ENCODE peak calls at places on chromosomes 7 and 10, in six cellular contexts. P, T, S, H, A and M are unnamed samples.

GRCh38 chr7:4809091-4809591 is 33.7 kb downstream of the AP5Z1 start:
- DNase-seq in P (no peak), T (no peak), S (no peak), H (no peak), A (no peak), M (no peak)

GRCh38 chr10:77513220-77513619 is 124.4 kb downstream of the KCNMA1 start:
- DNase-seq in P (no peak), T (no peak), S (no peak), H (no peak), A (no peak), M (no peak)

GRCh38 chr10:6108631-6109443 is 20.0 kb downstream of the RBM17 start:
- DNase-seq in P (peak; percentile 61), T (no peak), S (peak; percentile 49), H (peak; percentile 55), A (peak; percentile 65), M (peak; percentile 64)

GRCh38 chr10:36073796-36074345 is 431.8 kb upstream of the FZD8 start:
- DNase-seq in P (no peak), T (no peak), S (no peak), H (no peak), A (no peak), M (no peak)

GRCh38 chr7:41640487-41640886 is 62.4 kb downstream of the INHBA start:
- DNase-seq in P (peak; percentile 8), T (no peak), S (no peak), H (no peak), A (no peak), M (no peak)

GRCh38 chr10:338176-339037 is 203.2 kb downstream of the ZMYND11 start:
- DNase-seq in P (peak; percentile 16), T (no peak), S (no peak), H (no peak), A (peak; percentile 41), M (no peak)

GRCh38 chr10:1043532-1043995 is 5.4 kb downstream of the IDI1 start:
- DNase-seq in P (no peak), T (peak; percentile 72), S (no peak), H (no peak), A (no peak), M (no peak)

GRCh38 chr10:62582804-62583208 is 208.6 kb downstream of the ZNF365 start:
- DNase-seq in P (peak; percentile 98), T (no peak), S (no peak), H (no peak), A (no peak), M (no peak)

GRCh38 chr10:50417906-50418697 is 166.8 kb upstream of the ASAH2 start:
- DNase-seq in P (peak; percentile 80), T (peak; percentile 63), S (peak; percentile 29), H (peak; percentile 77), A (peak; percentile 86), M (peak; percentile 76)

GRCh38 chr7:87218941-87219544 is 489 bp downstream of the TMEM243 start:
- DNase-seq in P (peak; percentile 34), T (no peak), S (peak; percentile 25), H (peak; percentile 39), A (peak; percentile 42), M (peak; percentile 60)

GRCh38 chr7:101874028-101874427 is 56.6 kb downstream of the CUX1 start:
- DNase-seq in P (peak; percentile 39), T (no peak), S (no peak), H (no peak), A (no peak), M (no peak)

GRCh38 chr10:62512732-62513475 is 138.7 kb downstream of the ZNF365 start:
- DNase-seq in P (no peak), T (no peak), S (no peak), H (no peak), A (peak; percentile 12), M (no peak)

GRCh38 chr10:93554760-93555432 is 11.6 kb upstream of the FFAR4 start:
- DNase-seq in P (peak; percentile 56), T (no peak), S (peak; percentile 58), H (peak; percentile 70), A (peak; percentile 76), M (peak; percentile 79)

GRCh38 chr7:141674702-141675101 is 27.3 kb downstream of the DENND11 start:
- DNase-seq in P (no peak), T (no peak), S (peak; percentile 39), H (peak; percentile 52), A (no peak), M (peak; percentile 61)

GRCh38 chr7:108442039-108442568 is 14.1 kb downstream of the NRCAM start:
- DNase-seq in P (no peak), T (no peak), S (no peak), H (no peak), A (peak; percentile 39), M (no peak)

GRCh38 chr7:479948-480499 is 39.6 kb downstream of the PDGFA start:
- DNase-seq in P (no peak), T (no peak), S (no peak), H (peak; percentile 28), A (no peak), M (no peak)

GRCh38 chr7:98291717-98292116 is 10.2 kb downstream of the BRI3 start:
- DNase-seq in P (no peak), T (no peak), S (no peak), H (peak; percentile 50), A (no peak), M (peak; percentile 56)

GRCh38 chr10:33006342-33006887 is 48.4 kb upstream of the ITGB1 start:
- DNase-seq in P (no peak), T (no peak), S (no peak), H (no peak), A (no peak), M (no peak)

GRCh38 chr10:119715628-119716505 is 10.0 kb upstream of the INPP5F start:
- DNase-seq in P (no peak), T (no peak), S (no peak), H (no peak), A (no peak), M (peak; percentile 26)

DNA sequence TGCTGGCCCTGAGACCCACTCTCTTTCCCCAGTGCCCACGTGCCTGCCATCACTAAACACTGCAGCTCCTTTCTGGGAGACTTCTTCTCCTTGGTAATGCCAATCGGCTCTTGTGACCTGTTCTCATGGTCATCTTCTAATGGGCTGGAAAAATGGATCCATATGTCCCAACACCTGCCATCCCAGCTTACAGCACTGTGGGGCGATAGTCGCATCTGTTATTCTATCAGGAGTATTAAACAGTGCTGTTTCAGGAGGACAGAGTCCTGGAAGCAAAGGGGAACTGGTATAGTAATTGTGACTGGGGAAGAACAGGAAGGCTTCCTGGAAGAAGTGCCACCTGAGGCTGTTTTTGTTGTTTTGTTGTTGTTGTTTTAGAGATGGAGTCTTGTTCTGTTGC is 411.2 kb downstream of the GLRX3 start:
- DNase-seq in P (no peak), T (no peak), S (no peak), H (no peak), A (no peak), M (peak; percentile 54)
- TF ChIP-seq RFX5 in P (no peak), T (no peak), S (no peak), H (no peak), A (no peak), M (no peak)

GRCh38 chr10:75234683-75235374 is 928 bp downstream of the COMTD1 start:
- DNase-seq in P (no peak), T (no peak), S (no peak), H (peak; percentile 58), A (no peak), M (peak; percentile 59)
- TF ChIP-seq RFX5 in P (no peak), T (no peak), S (no peak), H (no peak), A (no peak), M (no peak)

DNA sequence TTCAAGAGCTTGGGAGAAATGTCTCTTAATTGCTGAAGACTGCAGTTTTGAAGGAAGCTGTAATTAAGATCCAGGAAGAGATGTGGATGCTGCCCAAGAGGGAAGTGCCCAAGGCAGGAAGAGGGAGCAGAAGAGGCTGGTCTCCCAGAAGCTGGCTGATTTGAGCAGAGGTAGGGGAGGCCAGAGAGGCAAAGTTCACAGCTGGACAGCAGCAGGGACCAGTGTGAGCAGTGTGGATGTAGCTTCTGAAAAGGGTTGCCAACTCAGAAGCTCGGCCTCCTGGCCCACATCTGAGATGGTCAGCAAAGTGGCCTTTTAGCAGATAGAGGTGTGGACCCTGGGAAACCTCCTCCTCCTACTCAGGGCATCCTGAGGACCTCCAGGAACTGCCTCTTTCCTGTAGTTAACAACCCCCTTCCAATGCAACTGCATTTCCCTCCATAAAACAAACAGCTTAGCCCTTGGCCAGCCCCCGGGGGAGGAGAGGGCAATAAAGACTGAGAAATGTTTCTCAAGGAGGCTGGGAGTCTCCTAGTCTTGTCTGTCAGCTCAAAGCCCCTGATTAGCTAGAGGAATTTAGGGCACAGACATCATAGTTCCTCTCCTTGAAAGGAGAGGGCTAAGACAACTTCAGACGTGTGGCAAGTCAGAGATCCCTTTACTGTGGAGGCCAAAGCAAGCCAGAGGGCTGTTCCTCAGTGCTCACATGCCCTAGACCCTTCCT is 69.5 kb downstream of the PAX2 start:
- DNase-seq in P (no peak), T (no peak), S (no peak), H (no peak), A (no peak), M (no peak)
- TF ChIP-seq RFX5 in P (no peak), T (no peak), S (no peak), H (no peak), A (no peak), M (no peak)

GRCh38 chr7:134589491-134589941 is 40.6 kb downstream of the AKR1B15 start:
- DNase-seq in P (peak; percentile 17), T (no peak), S (no peak), H (no peak), A (no peak), M (no peak)

GRCh38 chr7:134599371-134599770 is 47.3 kb upstream of the BPGM start:
- DNase-seq in P (no peak), T (no peak), S (no peak), H (no peak), A (no peak), M (no peak)

GRCh38 chr7:134594877-134595276 is 46.0 kb downstream of the AKR1B15 start:
- DNase-seq in P (no peak), T (no peak), S (no peak), H (no peak), A (no peak), M (no peak)

DNA sequence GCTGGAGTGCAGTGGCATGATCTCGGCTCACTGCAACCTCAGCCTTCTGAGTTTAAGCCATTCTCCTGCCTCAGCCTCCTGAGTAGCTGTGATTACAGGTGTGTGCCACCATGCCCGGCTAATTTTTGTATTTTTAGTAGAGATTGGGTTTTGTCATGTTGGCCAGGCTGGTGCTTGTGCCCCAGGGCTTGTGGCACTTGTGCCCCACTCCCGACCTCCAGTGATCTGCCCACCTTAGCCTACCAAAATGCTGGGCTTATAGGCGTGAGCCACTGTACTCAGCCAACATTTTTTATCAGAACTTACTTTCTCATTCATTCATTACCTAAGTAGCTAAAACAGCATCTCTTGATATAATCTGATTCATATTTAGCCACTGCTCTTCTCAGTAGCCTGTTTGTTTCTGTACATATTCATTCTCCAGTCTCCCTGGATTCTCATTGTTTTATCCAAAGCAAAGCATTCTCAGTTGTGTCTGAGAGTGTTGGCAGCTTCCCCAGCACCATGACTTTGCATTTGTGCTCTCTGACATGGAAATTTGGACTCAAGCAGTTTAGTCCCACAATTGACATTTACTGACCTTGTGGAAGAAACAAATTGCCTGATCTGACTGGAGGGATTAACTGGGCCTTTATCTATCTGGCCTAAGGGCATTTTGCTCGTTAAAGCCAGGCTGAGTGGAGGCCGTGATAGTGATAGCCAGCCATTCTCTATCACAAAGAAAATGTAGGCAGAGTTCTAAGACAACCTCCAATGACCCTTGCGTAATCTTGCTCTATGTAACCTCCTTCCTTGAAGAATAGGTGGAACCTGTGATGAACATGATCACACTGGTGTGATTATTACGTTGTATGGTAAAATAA is 44.9 kb downstream of the AKR1B15 start:
- DNase-seq in P (peak; percentile 95), T (no peak), S (no peak), H (peak; percentile 34), A (peak; percentile 63), M (peak; percentile 10)
- TF ChIP-seq RFX5 in P (no peak), T (no peak), S (no peak), H (no peak), A (no peak), M (no peak)

GRCh38 chr7:70016044-70016770 is 417.9 kb downstream of the AUTS2 start:
- DNase-seq in P (peak; percentile 0), T (no peak), S (no peak), H (no peak), A (peak; percentile 3), M (no peak)
- TF ChIP-seq RFX5 in P (no peak), T (no peak), S (no peak), H (no peak), A (no peak), M (no peak)